ENCODE peak calls at places on chromosomes 3 and 15, in ten cellular contexts. W is Calu3, A is neural crest cell, C is kidney epithelial cell, O is Panc1, Z is GM06990, S is Peyer's patch, R is astrocyte of the spinal cord, P is fibroblast of lung, D is AG09309. G is an unnamed sample.

GRCh38 chr15:31365655-31366127 is 39.1 kb downstream of the KLF13 start:
- DNase-seq in S (peak), A (peak), P (peak), O (no peak), D (peak), R (peak), Z (peak), W (no peak), C (no peak), G (no peak)

GRCh38 chr15:40906101-40906946 is 12.1 kb downstream of the VPS18 start:
- DNase-seq in R (peak), C (peak), W (peak), Z (peak), O (no peak), D (peak), A (peak), S (peak), P (peak), G (peak)

GRCh38 chr3:29026959-29027358 is 253.9 kb upstream of the RBMS3 start:
- DNase-seq in A (no peak), P (peak), D (no peak), Z (peak), C (no peak), O (no peak), R (peak), S (no peak), W (no peak), G (no peak)

GRCh38 chr3:127078626-127079025 is 95.7 kb downstream of the PLXNA1 start:
- DNase-seq in C (no peak), D (no peak), P (no peak), W (no peak), Z (no peak), S (no peak), R (no peak), A (no peak), O (no peak), G (no peak)

GRCh38 chr3:62559831-62560445 is 186.6 kb upstream of the FEZF2 start:
- DNase-seq in S (no peak), W (no peak), C (no peak), A (no peak), R (peak), P (peak), Z (no peak), D (peak), O (no peak), G (no peak)

GRCh38 chr3:56123487-56123886 is 344.8 kb downstream of the ERC2 start:
- DNase-seq in C (no peak), Z (no peak), A (no peak), O (no peak), W (no peak), R (no peak), S (no peak), P (no peak), D (no peak), G (no peak)

GRCh38 chr3:1082024-1082633 is 10.7 kb upstream of the CNTN6 start:
- DNase-seq in A (peak), P (peak), O (no peak), W (peak), Z (no peak), C (peak), D (no peak), S (no peak), R (peak), G (no peak)

GRCh38 chr3:194369522-194370279 is at the start of gene LRRC15:
- DNase-seq in A (no peak), O (no peak), Z (no peak), W (peak), R (peak), P (peak), S (no peak), D (no peak), C (no peak), G (no peak)

GRCh38 chr3:58640700-58641372 is 25.7 kb downstream of the FAM3D start:
- DNase-seq in D (peak), S (peak), O (peak), P (peak), Z (peak), W (peak), R (peak), A (peak), C (no peak), G (peak)

GRCh38 chr15:75727851-75728715 is 15.4 kb upstream of the CSPG4 start:
- DNase-seq in R (peak), Z (no peak), P (no peak), C (no peak), W (peak), D (no peak), A (peak), S (peak), O (no peak), G (peak)

GRCh38 chr15:79942656-79943481 is 28.1 kb downstream of the BCL2A1 start:
- DNase-seq in D (no peak), Z (no peak), R (peak), O (no peak), C (no peak), S (no peak), W (no peak), P (peak), A (no peak), G (no peak)

GRCh38 chr3:112132975-112133448 is at the start of gene GCSAM:
- DNase-seq in P (no peak), A (no peak), W (no peak), C (no peak), O (no peak), Z (peak), D (no peak), S (peak), R (no peak), G (no peak)

GRCh38 chr3:160796089-160796812 is 40.2 kb downstream of the PPM1L start:
- DNase-seq in R (no peak), S (no peak), A (no peak), C (no peak), O (no peak), Z (no peak), P (no peak), D (no peak), W (no peak), G (no peak)

GRCh38 chr3:60363817-60364216 is 887.4 kb downstream of the FHIT start:
- DNase-seq in O (no peak), R (peak), C (no peak), A (no peak), D (no peak), P (peak), W (no peak), Z (no peak), S (no peak), G (no peak)

GRCh38 chr15:44646460-44646859 is 17.0 kb downstream of the SPG11 start:
- DNase-seq in W (no peak), Z (no peak), C (no peak), S (no peak), A (no peak), R (no peak), P (no peak), O (no peak), D (no peak), G (no peak)

GRCh38 chr3:107975529-107976203 is 115.2 kb downstream of the CD47 start:
- DNase-seq in Z (no peak), S (no peak), R (no peak), W (no peak), O (no peak), P (no peak), A (no peak), D (no peak), C (no peak), G (no peak)

GRCh38 chr3:72187131-72187530 is 402.2 kb upstream of the PROK2 start:
- DNase-seq in A (no peak), C (no peak), S (no peak), Z (no peak), R (no peak), W (no peak), P (peak), O (no peak), D (no peak), G (no peak)

GRCh38 chr3:127287840-127288239 is at the start of gene PRR20G:
- DNase-seq in P (no peak), S (no peak), C (no peak), W (no peak), Z (no peak), D (no peak), R (no peak), O (no peak), A (no peak), G (no peak)

GRCh38 chr15:59168536-59168935 is 38.1 kb upstream of the LDHAL6B start:
- DNase-seq in S (no peak), O (no peak), Z (no peak), W (no peak), C (no peak), P (peak), R (no peak), D (no peak), A (no peak), G (no peak)

GRCh38 chr15:82681371-82681770 is 28.3 kb downstream of the AP3B2 start:
- DNase-seq in D (no peak), Z (no peak), A (no peak), R (no peak), O (no peak), C (no peak), P (no peak), W (no peak), S (no peak), G (no peak)

GRCh38 chr3:168424059-168424765 is 328.5 kb upstream of the GOLIM4 start:
- DNase-seq in P (peak), A (no peak), S (no peak), R (peak), D (no peak), W (no peak), C (no peak), Z (no peak), O (no peak), G (no peak)

GRCh38 chr15:77031376-77032050 is 36.6 kb downstream of the PSTPIP1 start:
- DNase-seq in W (peak), P (no peak), R (peak), C (no peak), S (peak), D (no peak), Z (peak), A (peak), O (no peak), G (no peak)

GRCh38 chr3:27146786-27147185 is 222.4 kb downstream of the NEK10 start:
- DNase-seq in R (no peak), W (no peak), Z (no peak), O (no peak), S (no peak), A (no peak), D (no peak), P (no peak), C (no peak), G (no peak)

GRCh38 chr15:39713846-39714245 is 68.8 kb downstream of the FSIP1 start:
- DNase-seq in W (no peak), D (no peak), C (no peak), P (no peak), A (no peak), R (no peak), S (no peak), O (no peak), Z (no peak), G (no peak)

GRCh38 chr3:50275160-50275995 is 3.5 kb upstream of the LSMEM2 start:
- DNase-seq in Z (no peak), A (peak), C (no peak), W (no peak), R (no peak), S (no peak), P (no peak), D (no peak), O (no peak), G (no peak)

GRCh38 chr15:61159901-61160300 is 69.2 kb downstream of the RORA start:
- DNase-seq in O (no peak), A (no peak), W (no peak), S (no peak), C (no peak), P (no peak), D (no peak), R (no peak), Z (no peak), G (no peak)

GRCh38 chr15:61151791-61152190 is 77.3 kb downstream of the RORA start:
- DNase-seq in P (no peak), D (no peak), O (no peak), A (no peak), W (no peak), R (no peak), S (no peak), Z (no peak), C (no peak), G (no peak)

GRCh38 chr15:61157933-61158332 is 71.2 kb downstream of the RORA start:
- DNase-seq in P (peak), O (no peak), Z (no peak), W (no peak), D (no peak), R (no peak), A (no peak), C (no peak), S (no peak), G (no peak)

DNA sequence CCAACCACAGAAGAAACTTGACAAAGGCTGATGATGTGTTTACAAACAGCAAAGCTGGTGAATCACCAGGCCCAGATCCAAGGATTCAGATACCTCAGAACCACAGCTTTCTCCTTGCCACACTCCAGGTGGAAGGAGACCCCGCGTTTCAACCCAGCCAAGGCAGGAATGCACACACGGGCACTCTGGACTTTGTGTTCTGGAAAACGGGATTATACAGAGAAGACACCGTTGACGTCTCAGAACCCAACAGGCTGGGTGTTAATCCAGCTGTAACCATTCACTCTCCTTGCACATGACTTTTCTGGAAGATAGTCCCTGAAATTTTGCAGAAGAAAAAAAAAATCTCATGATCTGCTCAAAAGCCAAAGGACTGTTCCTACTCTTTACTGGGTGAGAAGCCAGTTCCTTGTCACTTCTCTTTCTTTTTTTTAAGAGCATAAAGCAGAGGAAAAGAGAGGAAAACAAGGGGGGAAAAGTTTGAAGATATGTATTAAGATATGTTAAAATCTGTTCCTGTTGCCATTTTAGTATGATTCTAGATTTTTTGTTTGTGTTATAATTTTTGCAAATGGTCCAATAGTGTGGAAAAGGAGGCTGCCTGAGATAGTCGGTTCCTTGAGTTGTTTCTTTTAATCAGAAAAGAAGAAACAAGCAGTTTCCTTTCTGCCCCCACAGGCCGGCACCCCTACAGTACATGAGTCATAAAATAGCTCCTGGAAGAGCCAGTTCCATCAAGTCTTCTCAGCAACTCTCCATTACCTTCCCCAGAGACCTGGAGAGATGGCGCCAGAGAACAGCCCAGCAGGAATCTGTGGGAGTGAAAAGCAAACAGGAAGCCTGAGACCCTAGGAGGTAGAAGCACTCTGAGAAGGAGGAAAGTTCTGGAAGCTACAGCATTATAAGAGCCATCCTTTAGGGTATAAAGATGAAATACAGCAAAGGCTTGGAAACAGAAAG is 73.1 kb downstream of the RORA start:
- DNase-seq in Z (no peak), W (no peak), A (no peak), C (peak), R (peak), O (no peak), P (peak), D (no peak), S (no peak), G (no peak)
- TF ChIP-seq CTCF in Z (no peak), W (no peak), A (no peak), C (peak), R (peak), O (no peak), P (no peak), D (no peak), S (no peak), G (no peak)

DNA sequence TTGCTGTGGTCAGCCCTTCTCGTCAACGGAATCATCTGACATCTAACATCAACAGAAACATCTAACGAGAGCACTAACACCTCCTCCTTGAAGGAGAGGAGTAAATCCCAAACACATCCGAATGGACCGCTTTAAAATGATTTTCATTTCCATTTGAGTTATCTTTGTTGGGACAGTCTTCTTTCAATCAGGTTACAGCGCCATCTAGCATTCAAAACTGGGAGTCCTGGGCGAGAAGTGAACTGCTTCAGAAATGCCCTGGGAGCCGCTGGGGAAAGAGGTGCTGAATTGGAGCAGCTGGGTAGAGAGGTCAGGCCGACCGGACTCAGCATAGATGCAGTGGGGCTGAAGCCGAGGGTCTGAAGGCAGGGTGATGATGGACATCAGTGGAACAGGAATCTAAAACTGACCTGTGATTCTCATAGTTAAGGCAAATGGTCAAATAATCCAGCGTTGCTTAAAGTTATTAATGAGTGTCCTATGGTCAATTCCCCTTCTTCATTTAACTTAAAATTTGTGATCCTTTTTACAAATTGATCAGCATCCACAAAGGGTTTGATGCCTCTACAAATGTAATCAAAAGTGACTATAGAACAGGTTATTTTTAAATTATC is 170.0 kb upstream of the NDN start:
- DNase-seq in C (no peak), P (peak), D (no peak), W (no peak), A (peak), R (peak), S (no peak), Z (no peak), O (no peak), G (no peak)
- TF ChIP-seq CTCF in C (peak), P (peak), D (no peak), W (no peak), A (peak), R (peak), S (peak), Z (no peak), O (peak), G (peak)

GRCh38 chr3:190697502-190697830 is 165.0 kb downstream of the GMNC start:
- DNase-seq in D (no peak), P (no peak), S (no peak), O (no peak), A (no peak), R (no peak), W (no peak), C (no peak), Z (no peak), G (no peak)
- TF ChIP-seq CTCF in D (no peak), P (no peak), S (no peak), O (peak), A (peak), R (no peak), W (peak), C (no peak), Z (no peak), G (no peak)

GRCh38 chr3:157700405-157700804 is 197.2 kb upstream of the VEPH1 start:
- DNase-seq in P (no peak), Z (no peak), A (no peak), R (no peak), S (no peak), C (no peak), D (no peak), W (peak), O (no peak), G (no peak)
- TF ChIP-seq CTCF in P (no peak), Z (no peak), A (no peak), R (no peak), S (no peak), C (no peak), D (peak), W (no peak), O (peak), G (peak)